ENCODE peak calls at places on chromosomes 7 and 10, in seven cellular contexts. One of them, this sample, is unnamed.

GRCh38 chr7:24825931-24826661 is 68.8 kb upstream of the GSDME start:
- DNase-seq in transverse colon: peak
- DNase-seq in stomach: peak
- DNase-seq in body of pancreas: no peak
- DNase-seq in K562: peak
- DNase-seq in heart left ventricle: no peak
- DNase-seq in adrenal gland: no peak
- DNase-seq in this sample: no peak

GRCh38 chr10:78654047-78654590 is 414.6 kb upstream of the ZMIZ1 start:
- DNase-seq in transverse colon: no peak
- DNase-seq in stomach: no peak
- DNase-seq in body of pancreas: no peak
- DNase-seq in K562: no peak
- DNase-seq in heart left ventricle: no peak
- DNase-seq in adrenal gland: no peak
- DNase-seq in this sample: no peak

GRCh38 chr10:125094826-125095225 is 65.5 kb downstream of the CTBP2 start:
- DNase-seq in transverse colon: no peak
- DNase-seq in stomach: peak
- DNase-seq in body of pancreas: no peak
- DNase-seq in K562: no peak
- DNase-seq in heart left ventricle: no peak
- DNase-seq in adrenal gland: no peak
- DNase-seq in this sample: no peak

GRCh38 chr10:104046651-104047050 is 39.0 kb downstream of the COL17A1 start:
- DNase-seq in transverse colon: no peak
- DNase-seq in stomach: no peak
- DNase-seq in body of pancreas: no peak
- DNase-seq in K562: no peak
- DNase-seq in heart left ventricle: no peak
- DNase-seq in adrenal gland: no peak
- DNase-seq in this sample: no peak

GRCh38 chr10:91598211-91598981 is 34.5 kb downstream of the PPP1R3C start:
- DNase-seq in transverse colon: no peak
- DNase-seq in stomach: no peak
- DNase-seq in body of pancreas: no peak
- DNase-seq in K562: no peak
- DNase-seq in heart left ventricle: no peak
- DNase-seq in adrenal gland: peak
- DNase-seq in this sample: no peak

GRCh38 chr10:89251417-89252224 is at the start of gene LIPA:
- DNase-seq in transverse colon: peak
- DNase-seq in stomach: peak
- DNase-seq in body of pancreas: peak
- DNase-seq in K562: no peak
- DNase-seq in heart left ventricle: peak
- DNase-seq in adrenal gland: peak
- DNase-seq in this sample: peak

GRCh38 chr10:10530313-10530712 is 487.4 kb upstream of the CELF2 start:
- DNase-seq in transverse colon: no peak
- DNase-seq in stomach: no peak
- DNase-seq in body of pancreas: no peak
- DNase-seq in K562: no peak
- DNase-seq in heart left ventricle: no peak
- DNase-seq in adrenal gland: no peak
- DNase-seq in this sample: no peak

GRCh38 chr7:41220275-41220674 is 482.6 kb downstream of the INHBA start:
- DNase-seq in transverse colon: no peak
- DNase-seq in stomach: no peak
- DNase-seq in body of pancreas: no peak
- DNase-seq in K562: no peak
- DNase-seq in heart left ventricle: no peak
- DNase-seq in adrenal gland: no peak
- DNase-seq in this sample: no peak

GRCh38 chr10:30189254-30189583 is 129.8 kb upstream of the JCAD start:
- DNase-seq in transverse colon: no peak
- DNase-seq in stomach: no peak
- DNase-seq in body of pancreas: no peak
- DNase-seq in K562: no peak
- DNase-seq in heart left ventricle: no peak
- DNase-seq in adrenal gland: no peak
- DNase-seq in this sample: no peak

GRCh38 chr10:30192846-30193608 is 133.6 kb upstream of the JCAD start:
- DNase-seq in transverse colon: no peak
- DNase-seq in stomach: no peak
- DNase-seq in body of pancreas: no peak
- DNase-seq in K562: no peak
- DNase-seq in heart left ventricle: no peak
- DNase-seq in adrenal gland: no peak
- DNase-seq in this sample: no peak

GRCh38 chr10:30188567-30189253 is 129.3 kb upstream of the JCAD start:
- DNase-seq in transverse colon: no peak
- DNase-seq in stomach: no peak
- DNase-seq in body of pancreas: no peak
- DNase-seq in K562: no peak
- DNase-seq in heart left ventricle: peak
- DNase-seq in adrenal gland: peak
- DNase-seq in this sample: no peak

GRCh38 chr10:30188101-30188500 is 128.7 kb upstream of the JCAD start:
- DNase-seq in transverse colon: no peak
- DNase-seq in stomach: no peak
- DNase-seq in body of pancreas: no peak
- DNase-seq in K562: no peak
- DNase-seq in heart left ventricle: peak
- DNase-seq in adrenal gland: peak
- DNase-seq in this sample: no peak

DNA sequence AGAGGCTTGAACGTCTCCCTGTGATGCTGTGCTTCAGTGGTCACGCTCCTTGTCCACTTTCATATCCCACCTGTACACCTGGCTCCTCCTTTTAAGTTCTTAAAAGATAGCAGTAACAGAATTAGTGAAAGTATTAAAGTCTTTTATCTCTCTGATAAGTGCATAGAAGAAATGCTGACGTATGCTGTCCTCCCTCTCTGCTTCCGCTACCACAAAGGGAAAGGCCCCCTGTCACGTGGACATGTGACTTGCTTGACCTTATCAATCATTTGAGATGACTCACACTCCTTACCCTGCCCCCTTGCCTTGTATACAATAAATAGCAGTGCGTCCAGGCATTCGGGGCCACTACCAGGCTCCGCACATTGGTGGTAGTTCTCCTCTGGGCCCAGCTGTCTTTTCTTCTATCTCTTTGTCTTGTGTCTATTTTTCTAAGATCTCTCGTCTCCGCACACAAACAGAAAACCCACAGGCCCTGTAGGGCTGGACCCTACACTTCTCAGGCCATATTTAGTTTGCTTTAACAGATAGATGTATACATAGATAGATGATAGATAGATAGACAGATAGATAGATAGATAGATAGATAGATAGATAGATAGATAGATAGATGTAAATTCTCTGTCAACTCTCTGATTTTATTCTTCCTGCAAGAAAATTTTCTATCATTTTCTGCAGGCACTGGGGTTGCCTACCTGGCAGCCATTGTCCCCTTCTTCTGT is 131.6 kb upstream of the JCAD start:
- DNase-seq in transverse colon: no peak
- DNase-seq in stomach: no peak
- DNase-seq in body of pancreas: no peak
- DNase-seq in K562: no peak
- DNase-seq in heart left ventricle: no peak
- DNase-seq in adrenal gland: no peak
- DNase-seq in this sample: no peak
- TF ChIP-seq POLR2A in transverse colon: no peak
- TF ChIP-seq POLR2A in stomach: no peak
- TF ChIP-seq POLR2A in body of pancreas: no peak
- TF ChIP-seq POLR2A in K562: no peak
- TF ChIP-seq POLR2A in heart left ventricle: no peak
- TF ChIP-seq POLR2A in adrenal gland: no peak
- TF ChIP-seq POLR2A in this sample: no peak

GRCh38 chr7:4734587-4735365 is 40.6 kb upstream of the AP5Z1 start:
- DNase-seq in transverse colon: no peak
- DNase-seq in stomach: no peak
- DNase-seq in body of pancreas: no peak
- DNase-seq in K562: no peak
- DNase-seq in heart left ventricle: no peak
- DNase-seq in adrenal gland: no peak
- DNase-seq in this sample: no peak

GRCh38 chr7:4730971-4731370 is 44.5 kb upstream of the AP5Z1 start:
- DNase-seq in transverse colon: no peak
- DNase-seq in stomach: no peak
- DNase-seq in body of pancreas: no peak
- DNase-seq in K562: no peak
- DNase-seq in heart left ventricle: no peak
- DNase-seq in adrenal gland: no peak
- DNase-seq in this sample: no peak

GRCh38 chr7:4737300-4737699 is 38.1 kb upstream of the AP5Z1 start:
- DNase-seq in transverse colon: no peak
- DNase-seq in stomach: no peak
- DNase-seq in body of pancreas: no peak
- DNase-seq in K562: no peak
- DNase-seq in heart left ventricle: no peak
- DNase-seq in adrenal gland: no peak
- DNase-seq in this sample: no peak

GRCh38 chr7:4731803-4732202 is 43.6 kb upstream of the AP5Z1 start:
- DNase-seq in transverse colon: no peak
- DNase-seq in stomach: no peak
- DNase-seq in body of pancreas: no peak
- DNase-seq in K562: no peak
- DNase-seq in heart left ventricle: no peak
- DNase-seq in adrenal gland: no peak
- DNase-seq in this sample: no peak

DNA sequence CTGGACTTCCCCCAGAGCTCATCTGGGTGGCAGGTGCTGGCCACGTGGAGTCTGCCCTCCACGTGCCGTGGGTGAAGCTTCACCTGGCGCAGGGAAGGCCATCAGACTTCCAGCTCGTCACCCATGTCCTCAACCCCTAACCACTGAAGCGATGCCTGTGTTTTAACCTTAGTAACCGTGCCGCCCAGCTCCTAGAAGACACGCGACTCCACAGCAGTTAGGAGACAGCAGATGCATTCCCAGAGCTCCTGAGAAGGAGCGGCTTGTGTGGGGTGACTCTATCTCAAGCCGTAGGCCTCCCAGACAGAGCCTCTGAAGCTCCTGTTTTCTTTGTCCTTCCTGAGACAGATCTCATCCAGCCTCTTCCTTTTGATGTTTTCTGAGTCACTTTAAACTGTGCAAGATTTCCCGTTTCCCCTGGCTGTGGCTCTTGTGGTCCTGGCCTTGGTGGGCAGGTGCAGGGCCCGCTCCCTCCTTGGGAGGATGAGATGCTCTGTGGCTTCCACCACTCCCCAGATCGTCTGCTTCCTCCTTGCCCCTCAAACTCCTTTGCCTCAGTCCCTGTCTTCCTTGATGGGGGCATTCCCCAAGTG is 41.4 kb upstream of the AP5Z1 start:
- DNase-seq in transverse colon: no peak
- DNase-seq in stomach: no peak
- DNase-seq in body of pancreas: no peak
- DNase-seq in K562: no peak
- DNase-seq in heart left ventricle: no peak
- DNase-seq in adrenal gland: no peak
- DNase-seq in this sample: no peak
- H3K27ac ChIP-seq in transverse colon: no peak
- H3K27ac ChIP-seq in stomach: no peak
- H3K27ac ChIP-seq in body of pancreas: no peak
- H3K27ac ChIP-seq in K562: no peak
- H3K27ac ChIP-seq in heart left ventricle: peak
- H3K27ac ChIP-seq in adrenal gland: peak
- H3K27ac ChIP-seq in this sample: no peak

GRCh38 chr7:7970113-7970619 is 1.6 kb downstream of the GLCCI1 start:
- DNase-seq in transverse colon: no peak
- DNase-seq in stomach: no peak
- DNase-seq in body of pancreas: no peak
- DNase-seq in K562: no peak
- DNase-seq in heart left ventricle: no peak
- DNase-seq in adrenal gland: no peak
- DNase-seq in this sample: no peak

GRCh38 chr7:7969306-7970112 is 913 bp downstream of the GLCCI1 start:
- DNase-seq in transverse colon: peak
- DNase-seq in stomach: peak
- DNase-seq in body of pancreas: peak
- DNase-seq in K562: no peak
- DNase-seq in heart left ventricle: peak
- DNase-seq in adrenal gland: peak
- DNase-seq in this sample: peak

GRCh38 chr7:7971308-7972040 is 2.9 kb downstream of the GLCCI1 start:
- DNase-seq in transverse colon: no peak
- DNase-seq in stomach: no peak
- DNase-seq in body of pancreas: no peak
- DNase-seq in K562: no peak
- DNase-seq in heart left ventricle: no peak
- DNase-seq in adrenal gland: no peak
- DNase-seq in this sample: no peak

GRCh38 chr7:7972128-7972527 is 3.5 kb downstream of the GLCCI1 start:
- DNase-seq in transverse colon: no peak
- DNase-seq in stomach: no peak
- DNase-seq in body of pancreas: no peak
- DNase-seq in K562: no peak
- DNase-seq in heart left ventricle: no peak
- DNase-seq in adrenal gland: no peak
- DNase-seq in this sample: no peak

DNA sequence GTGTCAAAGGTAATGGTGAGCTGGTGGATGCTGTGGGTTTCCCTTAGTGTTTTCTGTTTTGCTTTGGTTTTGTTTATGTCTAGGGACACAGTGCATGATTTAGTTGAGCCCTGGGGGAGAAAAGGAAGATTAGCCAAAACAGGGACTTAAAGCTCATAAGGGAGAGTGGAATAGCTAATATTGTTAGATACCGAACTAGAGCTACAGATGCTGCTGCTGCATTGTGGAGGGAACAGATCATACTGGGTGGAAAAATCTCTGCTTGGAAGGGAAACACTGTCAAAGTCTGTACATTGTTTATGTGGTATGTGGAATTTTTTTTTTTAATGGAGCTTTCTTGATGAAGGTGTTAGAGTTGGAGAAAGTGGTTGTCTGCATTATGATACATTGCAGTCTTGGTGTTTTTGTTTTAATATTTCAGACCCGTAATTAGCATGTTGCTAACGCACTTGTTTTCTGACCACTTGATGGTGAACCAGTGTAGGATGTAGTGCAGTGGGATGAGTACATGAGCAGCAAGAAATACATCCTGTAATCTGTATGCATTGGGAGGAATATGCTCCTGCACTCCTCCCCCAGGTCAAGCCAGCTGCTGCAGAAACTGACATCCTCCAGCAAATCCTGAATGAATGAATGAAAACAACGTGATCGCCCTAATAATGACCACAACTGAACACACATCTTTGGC is 2.2 kb downstream of the GLCCI1 start:
- DNase-seq in transverse colon: no peak
- DNase-seq in stomach: no peak
- DNase-seq in body of pancreas: no peak
- DNase-seq in K562: no peak
- DNase-seq in heart left ventricle: no peak
- DNase-seq in adrenal gland: no peak
- DNase-seq in this sample: no peak
- TF ChIP-seq POLR2A in transverse colon: no peak
- TF ChIP-seq POLR2A in stomach: no peak
- TF ChIP-seq POLR2A in body of pancreas: no peak
- TF ChIP-seq POLR2A in K562: no peak
- TF ChIP-seq POLR2A in heart left ventricle: no peak
- TF ChIP-seq POLR2A in adrenal gland: no peak
- TF ChIP-seq POLR2A in this sample: no peak

GRCh38 chr7:28408974-28409715 is 3.2 kb upstream of the CREB5 start:
- DNase-seq in transverse colon: peak
- DNase-seq in stomach: peak
- DNase-seq in body of pancreas: peak
- DNase-seq in K562: peak
- DNase-seq in heart left ventricle: peak
- DNase-seq in adrenal gland: peak
- DNase-seq in this sample: peak

GRCh38 chr7:28409716-28410627 is 2.3 kb upstream of the CREB5 start:
- DNase-seq in transverse colon: peak
- DNase-seq in stomach: peak
- DNase-seq in body of pancreas: peak
- DNase-seq in K562: no peak
- DNase-seq in heart left ventricle: peak
- DNase-seq in adrenal gland: peak
- DNase-seq in this sample: peak

GRCh38 chr7:28411876-28412662 is at the start of gene CREB5:
- DNase-seq in transverse colon: no peak
- DNase-seq in stomach: no peak
- DNase-seq in body of pancreas: no peak
- DNase-seq in K562: no peak
- DNase-seq in heart left ventricle: peak
- DNase-seq in adrenal gland: no peak
- DNase-seq in this sample: no peak

GRCh38 chr7:28408105-28408973 is 4.0 kb upstream of the CREB5 start:
- DNase-seq in transverse colon: peak
- DNase-seq in stomach: no peak
- DNase-seq in body of pancreas: peak
- DNase-seq in K562: no peak
- DNase-seq in heart left ventricle: peak
- DNase-seq in adrenal gland: peak
- DNase-seq in this sample: peak

DNA sequence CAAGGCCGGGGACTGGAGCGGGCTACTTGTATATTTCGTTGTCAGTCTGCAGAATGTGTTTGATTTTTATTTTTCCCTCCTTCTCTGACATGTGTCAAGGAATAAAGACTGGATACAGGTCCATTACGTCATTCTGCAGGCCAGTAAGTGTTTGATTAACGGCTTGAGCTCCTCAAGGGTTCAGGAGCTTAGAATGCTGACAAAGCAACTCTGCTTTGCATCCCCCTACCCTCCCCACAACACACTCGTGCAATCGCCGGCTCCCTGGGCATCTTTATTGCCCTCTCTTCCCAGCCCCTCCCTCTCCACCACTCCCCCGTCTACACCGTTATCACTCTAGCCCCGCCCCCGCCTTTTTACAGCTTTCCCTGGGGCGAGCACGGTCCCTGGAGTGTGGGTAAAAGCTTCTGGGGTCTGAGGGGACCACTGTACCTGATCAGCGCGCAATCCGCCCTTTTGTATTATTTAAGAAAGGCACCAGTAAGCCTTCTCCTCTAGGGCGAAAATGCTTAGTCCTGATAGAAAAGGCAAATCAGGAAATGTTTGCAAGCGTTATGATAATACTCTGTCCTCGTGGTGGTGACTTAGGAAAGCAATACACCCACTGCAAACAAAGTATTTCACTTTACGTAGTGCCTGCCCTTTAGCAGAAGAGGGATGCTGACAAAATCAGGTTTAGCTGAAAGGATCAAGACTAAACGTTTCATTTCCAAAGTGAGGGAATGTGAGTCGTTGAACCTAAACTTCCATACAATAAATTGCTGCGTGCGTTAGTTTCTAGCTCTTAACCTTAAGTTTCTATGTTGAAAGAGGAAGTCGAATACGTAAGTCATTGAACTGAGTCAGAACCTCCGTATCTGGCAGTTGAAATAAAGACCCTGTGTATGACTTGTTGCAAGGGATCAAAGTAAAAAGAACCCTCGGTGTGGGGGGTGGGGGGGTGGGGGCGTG is 1.4 kb upstream of the CREB5 start:
- DNase-seq in transverse colon: peak
- DNase-seq in stomach: no peak
- DNase-seq in body of pancreas: peak
- DNase-seq in K562: peak
- DNase-seq in heart left ventricle: peak
- DNase-seq in adrenal gland: no peak
- DNase-seq in this sample: no peak
- H3K27ac ChIP-seq in transverse colon: peak
- H3K27ac ChIP-seq in stomach: peak
- H3K27ac ChIP-seq in body of pancreas: no peak
- H3K27ac ChIP-seq in K562: no peak
- H3K27ac ChIP-seq in heart left ventricle: peak
- H3K27ac ChIP-seq in adrenal gland: no peak
- H3K27ac ChIP-seq in this sample: no peak